ENCODE peak calls at places on chromosomes 2 and 18, in five cellular contexts. One of them, this sample, is unnamed.

GRCh38 chr2:232418466-232419244 is 12.0 kb downstream of the ALPG start:
- DNase-seq in B cell: no peak
- DNase-seq in A549: no peak
- DNase-seq in BJ: no peak
- DNase-seq in stimulated activated CD8-positive, alpha-beta memory T cell treated with anti-CD3 and anti-CD28 coated beads, Interleukin-12 subunit alpha, Interleukin-12 subunit beta, amount 100 ng/mL, for 1 hour: no peak
- DNase-seq in this sample: no peak

GRCh38 chr2:26850002-26850431 is 2.1 kb downstream of the DPYSL5 start:
- DNase-seq in B cell: no peak
- DNase-seq in A549: no peak
- DNase-seq in BJ: no peak
- DNase-seq in stimulated activated CD8-positive, alpha-beta memory T cell treated with anti-CD3 and anti-CD28 coated beads, Interleukin-12 subunit alpha, Interleukin-12 subunit beta, amount 100 ng/mL, for 1 hour: no peak
- DNase-seq in this sample: no peak

GRCh38 chr2:54652540-54652939 is 70.9 kb upstream of the EML6 start:
- DNase-seq in B cell: no peak
- DNase-seq in A549: peak
- DNase-seq in BJ: no peak
- DNase-seq in stimulated activated CD8-positive, alpha-beta memory T cell treated with anti-CD3 and anti-CD28 coated beads, Interleukin-12 subunit alpha, Interleukin-12 subunit beta, amount 100 ng/mL, for 1 hour: no peak
- DNase-seq in this sample: no peak

GRCh38 chr2:224263571-224264043 is 138.3 kb downstream of the FAM124B start:
- DNase-seq in B cell: no peak
- DNase-seq in A549: no peak
- DNase-seq in BJ: peak
- DNase-seq in stimulated activated CD8-positive, alpha-beta memory T cell treated with anti-CD3 and anti-CD28 coated beads, Interleukin-12 subunit alpha, Interleukin-12 subunit beta, amount 100 ng/mL, for 1 hour: no peak
- DNase-seq in this sample: no peak

GRCh38 chr2:26520065-26520464 is 42.1 kb upstream of the OTOF start:
- DNase-seq in B cell: no peak
- DNase-seq in A549: no peak
- DNase-seq in BJ: no peak
- DNase-seq in stimulated activated CD8-positive, alpha-beta memory T cell treated with anti-CD3 and anti-CD28 coated beads, Interleukin-12 subunit alpha, Interleukin-12 subunit beta, amount 100 ng/mL, for 1 hour: no peak
- DNase-seq in this sample: no peak

GRCh38 chr2:3265471-3265870 is 112.1 kb downstream of the EIPR1 start:
- DNase-seq in B cell: no peak
- DNase-seq in A549: no peak
- DNase-seq in BJ: no peak
- DNase-seq in stimulated activated CD8-positive, alpha-beta memory T cell treated with anti-CD3 and anti-CD28 coated beads, Interleukin-12 subunit alpha, Interleukin-12 subunit beta, amount 100 ng/mL, for 1 hour: no peak
- DNase-seq in this sample: no peak

GRCh38 chr2:53828331-53828730 is 31.4 kb downstream of the GPR75 start:
- DNase-seq in B cell: no peak
- DNase-seq in A549: no peak
- DNase-seq in BJ: no peak
- DNase-seq in stimulated activated CD8-positive, alpha-beta memory T cell treated with anti-CD3 and anti-CD28 coated beads, Interleukin-12 subunit alpha, Interleukin-12 subunit beta, amount 100 ng/mL, for 1 hour: no peak
- DNase-seq in this sample: no peak

GRCh38 chr18:23718243-23718720 is 29.0 kb downstream of the LAMA3 start:
- DNase-seq in B cell: no peak
- DNase-seq in A549: no peak
- DNase-seq in BJ: no peak
- DNase-seq in stimulated activated CD8-positive, alpha-beta memory T cell treated with anti-CD3 and anti-CD28 coated beads, Interleukin-12 subunit alpha, Interleukin-12 subunit beta, amount 100 ng/mL, for 1 hour: no peak
- DNase-seq in this sample: no peak

GRCh38 chr2:85253890-85254289 is 73.9 kb downstream of the TGOLN2 start:
- DNase-seq in B cell: no peak
- DNase-seq in A549: no peak
- DNase-seq in BJ: no peak
- DNase-seq in stimulated activated CD8-positive, alpha-beta memory T cell treated with anti-CD3 and anti-CD28 coated beads, Interleukin-12 subunit alpha, Interleukin-12 subunit beta, amount 100 ng/mL, for 1 hour: no peak
- DNase-seq in this sample: no peak

GRCh38 chr18:46001074-46001473 is 33.9 kb upstream of the EPG5 start:
- DNase-seq in B cell: no peak
- DNase-seq in A549: no peak
- DNase-seq in BJ: no peak
- DNase-seq in stimulated activated CD8-positive, alpha-beta memory T cell treated with anti-CD3 and anti-CD28 coated beads, Interleukin-12 subunit alpha, Interleukin-12 subunit beta, amount 100 ng/mL, for 1 hour: no peak
- DNase-seq in this sample: no peak

GRCh38 chr2:203418271-203418670 is 90.1 kb downstream of the ABI2 start:
- DNase-seq in B cell: no peak
- DNase-seq in A549: no peak
- DNase-seq in BJ: no peak
- DNase-seq in stimulated activated CD8-positive, alpha-beta memory T cell treated with anti-CD3 and anti-CD28 coated beads, Interleukin-12 subunit alpha, Interleukin-12 subunit beta, amount 100 ng/mL, for 1 hour: no peak
- DNase-seq in this sample: no peak

GRCh38 chr2:8544786-8545631 is 136.8 kb upstream of the ID2 start:
- DNase-seq in B cell: peak
- DNase-seq in A549: peak
- DNase-seq in BJ: peak
- DNase-seq in stimulated activated CD8-positive, alpha-beta memory T cell treated with anti-CD3 and anti-CD28 coated beads, Interleukin-12 subunit alpha, Interleukin-12 subunit beta, amount 100 ng/mL, for 1 hour: peak
- DNase-seq in this sample: no peak

GRCh38 chr2:70381235-70381634 is 79.4 kb upstream of the FAM136A start:
- DNase-seq in B cell: no peak
- DNase-seq in A549: no peak
- DNase-seq in BJ: no peak
- DNase-seq in stimulated activated CD8-positive, alpha-beta memory T cell treated with anti-CD3 and anti-CD28 coated beads, Interleukin-12 subunit alpha, Interleukin-12 subunit beta, amount 100 ng/mL, for 1 hour: no peak
- DNase-seq in this sample: no peak

GRCh38 chr2:112151701-112152440 is 13.7 kb downstream of the FBLN7 start:
- DNase-seq in B cell: no peak
- DNase-seq in A549: no peak
- DNase-seq in BJ: no peak
- DNase-seq in stimulated activated CD8-positive, alpha-beta memory T cell treated with anti-CD3 and anti-CD28 coated beads, Interleukin-12 subunit alpha, Interleukin-12 subunit beta, amount 100 ng/mL, for 1 hour: no peak
- DNase-seq in this sample: no peak

GRCh38 chr2:225841314-225841713 is 441.8 kb downstream of the NYAP2 start:
- DNase-seq in B cell: no peak
- DNase-seq in A549: no peak
- DNase-seq in BJ: no peak
- DNase-seq in stimulated activated CD8-positive, alpha-beta memory T cell treated with anti-CD3 and anti-CD28 coated beads, Interleukin-12 subunit alpha, Interleukin-12 subunit beta, amount 100 ng/mL, for 1 hour: no peak
- DNase-seq in this sample: no peak

GRCh38 chr2:239498981-239499633 is 98.3 kb upstream of the HDAC4 start:
- DNase-seq in B cell: no peak
- DNase-seq in A549: no peak
- DNase-seq in BJ: no peak
- DNase-seq in stimulated activated CD8-positive, alpha-beta memory T cell treated with anti-CD3 and anti-CD28 coated beads, Interleukin-12 subunit alpha, Interleukin-12 subunit beta, amount 100 ng/mL, for 1 hour: no peak
- DNase-seq in this sample: no peak

GRCh38 chr2:124725187-124725586 is 700.1 kb downstream of the CNTNAP5 start:
- DNase-seq in B cell: no peak
- DNase-seq in A549: no peak
- DNase-seq in BJ: no peak
- DNase-seq in stimulated activated CD8-positive, alpha-beta memory T cell treated with anti-CD3 and anti-CD28 coated beads, Interleukin-12 subunit alpha, Interleukin-12 subunit beta, amount 100 ng/mL, for 1 hour: no peak
- DNase-seq in this sample: no peak

GRCh38 chr2:62578837-62579640 is 73.0 kb upstream of the TMEM17 start:
- DNase-seq in B cell: no peak
- DNase-seq in A549: peak
- DNase-seq in BJ: peak
- DNase-seq in stimulated activated CD8-positive, alpha-beta memory T cell treated with anti-CD3 and anti-CD28 coated beads, Interleukin-12 subunit alpha, Interleukin-12 subunit beta, amount 100 ng/mL, for 1 hour: no peak
- DNase-seq in this sample: no peak

GRCh38 chr18:30034818-30035217 is 1007.7 kb downstream of the DSC3 start:
- DNase-seq in B cell: no peak
- DNase-seq in A549: no peak
- DNase-seq in BJ: no peak
- DNase-seq in stimulated activated CD8-positive, alpha-beta memory T cell treated with anti-CD3 and anti-CD28 coated beads, Interleukin-12 subunit alpha, Interleukin-12 subunit beta, amount 100 ng/mL, for 1 hour: no peak
- DNase-seq in this sample: no peak

GRCh38 chr2:139155991-139156390 is 375.8 kb upstream of the NXPH2 start:
- DNase-seq in B cell: no peak
- DNase-seq in A549: no peak
- DNase-seq in BJ: no peak
- DNase-seq in stimulated activated CD8-positive, alpha-beta memory T cell treated with anti-CD3 and anti-CD28 coated beads, Interleukin-12 subunit alpha, Interleukin-12 subunit beta, amount 100 ng/mL, for 1 hour: no peak
- DNase-seq in this sample: no peak

GRCh38 chr2:65383571-65384488 is 48.6 kb downstream of the SPRED2 start:
- DNase-seq in B cell: no peak
- DNase-seq in A549: no peak
- DNase-seq in BJ: no peak
- DNase-seq in stimulated activated CD8-positive, alpha-beta memory T cell treated with anti-CD3 and anti-CD28 coated beads, Interleukin-12 subunit alpha, Interleukin-12 subunit beta, amount 100 ng/mL, for 1 hour: no peak
- DNase-seq in this sample: no peak

GRCh38 chr18:75211002-75211621 is 515 bp downstream of the TSHZ1 start:
- DNase-seq in B cell: peak
- DNase-seq in A549: peak
- DNase-seq in BJ: no peak
- DNase-seq in stimulated activated CD8-positive, alpha-beta memory T cell treated with anti-CD3 and anti-CD28 coated beads, Interleukin-12 subunit alpha, Interleukin-12 subunit beta, amount 100 ng/mL, for 1 hour: no peak
- DNase-seq in this sample: peak

GRCh38 chr2:157055660-157056199 is 201.8 kb upstream of the GALNT5 start:
- DNase-seq in B cell: no peak
- DNase-seq in A549: peak
- DNase-seq in BJ: no peak
- DNase-seq in stimulated activated CD8-positive, alpha-beta memory T cell treated with anti-CD3 and anti-CD28 coated beads, Interleukin-12 subunit alpha, Interleukin-12 subunit beta, amount 100 ng/mL, for 1 hour: no peak
- DNase-seq in this sample: no peak

GRCh38 chr18:14949800-14950415 is 201.9 kb downstream of the ANKRD30B start:
- DNase-seq in B cell: no peak
- DNase-seq in A549: no peak
- DNase-seq in BJ: no peak
- DNase-seq in stimulated activated CD8-positive, alpha-beta memory T cell treated with anti-CD3 and anti-CD28 coated beads, Interleukin-12 subunit alpha, Interleukin-12 subunit beta, amount 100 ng/mL, for 1 hour: no peak
- DNase-seq in this sample: no peak

GRCh38 chr2:157508676-157509075 is 64.8 kb upstream of the CYTIP start:
- DNase-seq in B cell: no peak
- DNase-seq in A549: no peak
- DNase-seq in BJ: no peak
- DNase-seq in stimulated activated CD8-positive, alpha-beta memory T cell treated with anti-CD3 and anti-CD28 coated beads, Interleukin-12 subunit alpha, Interleukin-12 subunit beta, amount 100 ng/mL, for 1 hour: no peak
- DNase-seq in this sample: no peak

GRCh38 chr2:72220170-72220569 is 72.5 kb upstream of the CYP26B1 start:
- DNase-seq in B cell: no peak
- DNase-seq in A549: peak
- DNase-seq in BJ: no peak
- DNase-seq in stimulated activated CD8-positive, alpha-beta memory T cell treated with anti-CD3 and anti-CD28 coated beads, Interleukin-12 subunit alpha, Interleukin-12 subunit beta, amount 100 ng/mL, for 1 hour: no peak
- DNase-seq in this sample: no peak

GRCh38 chr18:76487782-76488181 is 7.3 kb downstream of the ZNF516 start:
- DNase-seq in B cell: no peak
- DNase-seq in A549: no peak
- DNase-seq in BJ: no peak
- DNase-seq in stimulated activated CD8-positive, alpha-beta memory T cell treated with anti-CD3 and anti-CD28 coated beads, Interleukin-12 subunit alpha, Interleukin-12 subunit beta, amount 100 ng/mL, for 1 hour: no peak
- DNase-seq in this sample: no peak

GRCh38 chr18:3761266-3761665 is 311.3 kb downstream of the TGIF1 start:
- DNase-seq in B cell: no peak
- DNase-seq in A549: no peak
- DNase-seq in BJ: no peak
- DNase-seq in stimulated activated CD8-positive, alpha-beta memory T cell treated with anti-CD3 and anti-CD28 coated beads, Interleukin-12 subunit alpha, Interleukin-12 subunit beta, amount 100 ng/mL, for 1 hour: no peak
- DNase-seq in this sample: no peak

GRCh38 chr18:45081579-45082181 is 401.0 kb downstream of the SETBP1 start:
- DNase-seq in B cell: no peak
- DNase-seq in A549: no peak
- DNase-seq in BJ: no peak
- DNase-seq in stimulated activated CD8-positive, alpha-beta memory T cell treated with anti-CD3 and anti-CD28 coated beads, Interleukin-12 subunit alpha, Interleukin-12 subunit beta, amount 100 ng/mL, for 1 hour: no peak
- DNase-seq in this sample: no peak

GRCh38 chr2:10911291-10912075 is at the start of gene KCNF1:
- DNase-seq in B cell: no peak
- DNase-seq in A549: peak
- DNase-seq in BJ: no peak
- DNase-seq in stimulated activated CD8-positive, alpha-beta memory T cell treated with anti-CD3 and anti-CD28 coated beads, Interleukin-12 subunit alpha, Interleukin-12 subunit beta, amount 100 ng/mL, for 1 hour: no peak
- DNase-seq in this sample: no peak

GRCh38 chr18:3368193-3368592 is 81.8 kb upstream of the TGIF1 start:
- DNase-seq in B cell: no peak
- DNase-seq in A549: no peak
- DNase-seq in BJ: peak
- DNase-seq in stimulated activated CD8-positive, alpha-beta memory T cell treated with anti-CD3 and anti-CD28 coated beads, Interleukin-12 subunit alpha, Interleukin-12 subunit beta, amount 100 ng/mL, for 1 hour: no peak
- DNase-seq in this sample: no peak

GRCh38 chr18:13237073-13237472 is 18.5 kb downstream of the LDLRAD4 start:
- DNase-seq in B cell: no peak
- DNase-seq in A549: no peak
- DNase-seq in BJ: no peak
- DNase-seq in stimulated activated CD8-positive, alpha-beta memory T cell treated with anti-CD3 and anti-CD28 coated beads, Interleukin-12 subunit alpha, Interleukin-12 subunit beta, amount 100 ng/mL, for 1 hour: no peak
- DNase-seq in this sample: no peak

GRCh38 chr2:210370562-210370961 is 55.6 kb upstream of the MYL1 start:
- DNase-seq in B cell: no peak
- DNase-seq in A549: no peak
- DNase-seq in BJ: no peak
- DNase-seq in stimulated activated CD8-positive, alpha-beta memory T cell treated with anti-CD3 and anti-CD28 coated beads, Interleukin-12 subunit alpha, Interleukin-12 subunit beta, amount 100 ng/mL, for 1 hour: no peak
- DNase-seq in this sample: no peak

GRCh38 chr2:187435756-187436155 is 12.3 kb downstream of the CALCRL start:
- DNase-seq in B cell: no peak
- DNase-seq in A549: no peak
- DNase-seq in BJ: no peak
- DNase-seq in stimulated activated CD8-positive, alpha-beta memory T cell treated with anti-CD3 and anti-CD28 coated beads, Interleukin-12 subunit alpha, Interleukin-12 subunit beta, amount 100 ng/mL, for 1 hour: no peak
- DNase-seq in this sample: no peak

GRCh38 chr2:230974096-230974913 is 21.6 kb upstream of the SPATA3 start:
- DNase-seq in B cell: peak
- DNase-seq in A549: no peak
- DNase-seq in BJ: no peak
- DNase-seq in stimulated activated CD8-positive, alpha-beta memory T cell treated with anti-CD3 and anti-CD28 coated beads, Interleukin-12 subunit alpha, Interleukin-12 subunit beta, amount 100 ng/mL, for 1 hour: peak
- DNase-seq in this sample: peak

GRCh38 chr2:207733597-207734240 is 22.3 kb downstream of the CCNYL1 start:
- DNase-seq in B cell: no peak
- DNase-seq in A549: no peak
- DNase-seq in BJ: no peak
- DNase-seq in stimulated activated CD8-positive, alpha-beta memory T cell treated with anti-CD3 and anti-CD28 coated beads, Interleukin-12 subunit alpha, Interleukin-12 subunit beta, amount 100 ng/mL, for 1 hour: no peak
- DNase-seq in this sample: no peak

GRCh38 chr2:191571163-191571769 is 106.7 kb upstream of the NABP1 start:
- DNase-seq in B cell: peak
- DNase-seq in A549: peak
- DNase-seq in BJ: no peak
- DNase-seq in stimulated activated CD8-positive, alpha-beta memory T cell treated with anti-CD3 and anti-CD28 coated beads, Interleukin-12 subunit alpha, Interleukin-12 subunit beta, amount 100 ng/mL, for 1 hour: no peak
- DNase-seq in this sample: no peak